ENCODE peak calls at places on chromosomes 11 and 22, in nine cellular contexts. A is GM12892, X is ACHN, B is head of caudate nucleus, F is HEK293T, C is pulmonary artery endothelial cell, D is neural crest cell, E is sciatic nerve, S is PC-9. N is an unnamed sample.

GRCh38 chr22:38758276-38758945 is 2.6 kb upstream of the SUN2 start:
- DNase-seq in F (no peak), C (no peak), A (no peak), E (no peak), S (no peak), B (peak), D (no peak), X (no peak), N (no peak)

GRCh38 chr22:46061431-46062231 is 84.7 kb upstream of the WNT7B start:
- DNase-seq in B (peak), E (peak), A (no peak), D (no peak), F (no peak), C (no peak), S (no peak), X (no peak), N (no peak)

GRCh38 chr11:95239871-95240648 is 9.1 kb upstream of the SESN3 start:
- DNase-seq in C (no peak), B (no peak), F (no peak), X (no peak), A (no peak), S (no peak), D (no peak), E (no peak), N (no peak)

GRCh38 chr22:44881624-44882023 is 128.2 kb downstream of the PHF21B start:
- DNase-seq in C (no peak), D (no peak), X (no peak), B (no peak), A (no peak), F (no peak), S (no peak), E (peak), N (no peak)

GRCh38 chr11:128465946-128466688 is 121.2 kb downstream of the ETS1 start:
- DNase-seq in B (no peak), F (no peak), A (no peak), E (no peak), D (no peak), S (no peak), C (no peak), X (no peak), N (no peak)

GRCh38 chr11:45392154-45392553 is 106.0 kb upstream of the SYT13 start:
- DNase-seq in S (no peak), F (no peak), D (no peak), C (no peak), B (no peak), A (no peak), E (peak), X (no peak), N (no peak)

GRCh38 chr11:69923641-69924307 is 104.6 kb upstream of the FGF3 start:
- DNase-seq in X (no peak), S (no peak), E (peak), C (no peak), A (no peak), B (no peak), D (no peak), F (no peak), N (no peak)

GRCh38 chr11:2330696-2331095 is 28.9 kb downstream of the TSPAN32 start:
- DNase-seq in C (no peak), X (no peak), S (no peak), A (no peak), E (no peak), F (no peak), D (no peak), B (no peak), N (no peak)

GRCh38 chr22:46653596-46653995 is 33.4 kb downstream of the GRAMD4 start:
- DNase-seq in E (no peak), S (no peak), A (no peak), F (no peak), C (no peak), D (no peak), B (no peak), X (no peak), N (no peak)

GRCh38 chr11:35170503-35170902 is 31.5 kb downstream of the CD44 start:
- DNase-seq in C (no peak), A (no peak), F (no peak), X (no peak), E (no peak), D (no peak), S (no peak), B (no peak), N (no peak)

GRCh38 chr22:36510966-36511881 is 4.4 kb upstream of the FOXRED2 start:
- DNase-seq in A (no peak), B (peak), S (peak), D (peak), F (peak), X (peak), C (no peak), E (no peak), N (no peak)

GRCh38 chr11:67300756-67301312 is 2.5 kb upstream of the SSH3 start:
- DNase-seq in A (no peak), B (no peak), E (peak), C (no peak), F (no peak), D (no peak), S (no peak), X (no peak), N (no peak)

GRCh38 chr11:13357232-13357631 is 79.6 kb downstream of the BMAL1 start:
- DNase-seq in E (no peak), B (no peak), X (no peak), A (no peak), D (no peak), C (no peak), F (no peak), S (no peak), N (no peak)

GRCh38 chr22:46446799-46447198 is 90.6 kb downstream of the CELSR1 start:
- DNase-seq in F (peak), E (no peak), X (no peak), C (no peak), D (no peak), A (no peak), B (no peak), S (no peak), N (no peak)

GRCh38 chr11:72411623-72412532 is 22.5 kb downstream of the CLPB start:
- DNase-seq in D (peak), B (peak), S (no peak), X (no peak), A (no peak), C (no peak), E (no peak), F (no peak), N (no peak)

GRCh38 chr22:29030016-29030617 is 31.5 kb downstream of the C22orf31 start:
- DNase-seq in S (peak), C (no peak), A (no peak), D (no peak), E (peak), X (peak), F (no peak), B (no peak), N (no peak)

GRCh38 chr11:128603752-128604472 is 16.6 kb upstream of the ETS1 start:
- DNase-seq in X (no peak), F (no peak), D (no peak), B (no peak), S (no peak), A (no peak), E (no peak), C (no peak), N (no peak)

GRCh38 chr11:130600139-130600538 is 151.7 kb downstream of the ADAMTS15 start:
- DNase-seq in F (no peak), C (no peak), X (no peak), A (no peak), D (no peak), E (no peak), B (no peak), S (no peak), N (no peak)

GRCh38 chr11:64340671-64341335 is 799 bp downstream of the CCDC88B start:
- DNase-seq in B (no peak), F (peak), X (no peak), D (peak), C (no peak), E (peak), A (peak), S (no peak), N (no peak)

GRCh38 chr11:104199041-104199440 is 35.1 kb upstream of the PDGFD start:
- DNase-seq in S (no peak), B (no peak), F (no peak), C (no peak), E (no peak), A (no peak), D (no peak), X (no peak), N (no peak)

GRCh38 chr22:24128631-24129601 is 52.4 kb upstream of the SUSD2 start:
- DNase-seq in D (no peak), S (no peak), B (no peak), X (no peak), A (no peak), E (no peak), F (no peak), C (no peak), N (no peak)

GRCh38 chr11:40118026-40118425 is 1341.4 kb downstream of the LRRC4C start:
- DNase-seq in F (no peak), E (no peak), S (no peak), C (no peak), D (no peak), A (no peak), X (no peak), B (no peak), N (no peak)

GRCh38 chr22:40855104-40855959 is 1.1 kb downstream of the ST13 start:
- DNase-seq in B (no peak), X (peak), S (no peak), F (no peak), C (no peak), D (no peak), E (no peak), A (no peak), N (no peak)

GRCh38 chr11:12064136-12064953 is 46.0 kb upstream of the MICAL2 start:
- DNase-seq in F (no peak), S (no peak), E (no peak), B (no peak), A (no peak), C (no peak), D (no peak), X (no peak), N (peak)

GRCh38 chr11:65645710-65646109 is 7.8 kb downstream of the SIPA1 start:
- DNase-seq in B (no peak), C (no peak), X (no peak), S (no peak), E (no peak), D (no peak), A (no peak), F (no peak), N (no peak)

GRCh38 chr22:44975444-44976262 is 34.2 kb downstream of the PHF21B start:
- DNase-seq in D (peak), E (peak), S (peak), A (peak), F (peak), C (peak), X (peak), B (peak), N (peak)

GRCh38 chr11:2303627-2304155 is 1.9 kb downstream of the TSPAN32 start:
- DNase-seq in C (no peak), S (no peak), X (no peak), D (no peak), B (no peak), F (no peak), E (peak), A (no peak), N (no peak)

GRCh38 chr11:121494355-121495099 is 41.8 kb upstream of the SORL1-AS1 start:
- DNase-seq in E (no peak), X (no peak), B (peak), D (no peak), F (no peak), C (no peak), A (no peak), S (no peak), N (no peak)

GRCh38 chr11:124829986-124830385 is 29.8 kb upstream of the MSANTD2 start:
- DNase-seq in D (no peak), S (no peak), C (no peak), E (no peak), F (no peak), B (no peak), X (no peak), A (no peak), N (no peak)

GRCh38 chr11:128790200-128790599 is 76.9 kb downstream of the KCNJ1 start:
- DNase-seq in D (peak), E (peak), F (no peak), C (no peak), B (peak), X (no peak), A (no peak), S (no peak), N (no peak)

GRCh38 chr11:45104006-45104789 is 42.2 kb upstream of the PRDM11 start:
- DNase-seq in B (no peak), S (no peak), D (no peak), C (no peak), F (no peak), E (no peak), X (no peak), A (no peak), N (no peak)

GRCh38 chr11:110883266-110883665 is 171.0 kb upstream of the ARHGAP20 start:
- DNase-seq in B (no peak), S (no peak), D (no peak), C (no peak), X (no peak), F (no peak), A (no peak), E (no peak), N (no peak)